ENCODE peak calls at places on chromosomes 2 and 18, in seven cellular contexts. S, U, I, D, R, M and C are unnamed samples.

GRCh38 chr2:122193622-122194021 is 438.2 kb downstream of the TSN start:
- DNase-seq in S (peak), I (no peak), U (no peak), D (peak), M (no peak), R (no peak), C (no peak)

GRCh38 chr18:9130195-9130594 is 6.4 kb upstream of the ANKRD12 start:
- DNase-seq in M (no peak), R (no peak), D (no peak), I (no peak), S (no peak), U (no peak), C (no peak)

GRCh38 chr2:120765911-120766757 is 30.5 kb downstream of the GLI2 start:
- DNase-seq in I (peak), M (peak), S (peak), U (no peak), R (peak), D (peak), C (peak)

GRCh38 chr18:10377956-10378355 is 76.5 kb upstream of the APCDD1 start:
- DNase-seq in U (no peak), D (peak), S (peak), R (no peak), M (no peak), I (no peak), C (no peak)

GRCh38 chr2:168241208-168241607 is 6.2 kb downstream of the STK39 start:
- DNase-seq in I (no peak), R (no peak), D (no peak), U (no peak), S (no peak), M (no peak), C (no peak)

GRCh38 chr2:46377666-46378560 is 80.7 kb downstream of the EPAS1 start:
- DNase-seq in I (no peak), D (no peak), M (no peak), R (no peak), S (no peak), U (no peak), C (no peak)

GRCh38 chr2:225400060-225400511 is 576 bp downstream of the NYAP2 start:
- DNase-seq in U (no peak), I (no peak), R (peak), D (peak), S (peak), M (no peak), C (peak)

GRCh38 chr18:49851624-49852023 is 38.3 kb upstream of the ACAA2 start:
- DNase-seq in R (no peak), I (no peak), U (no peak), S (no peak), D (no peak), M (peak), C (no peak)

GRCh38 chr2:875687-876615 is 74.7 kb upstream of the SNTG2 start:
- DNase-seq in D (no peak), M (peak), S (no peak), U (no peak), I (no peak), R (no peak), C (no peak)

GRCh38 chr2:95344656-95345055 is 47.5 kb downstream of the KCNIP3 start:
- DNase-seq in U (no peak), M (no peak), S (no peak), R (no peak), D (no peak), I (no peak), C (no peak)
- H3K4me3 ChIP-seq in U (no peak), M (no peak), S (no peak), R (no peak), D (no peak), I (no peak), C (no peak)

GRCh38 chr2:113176696-113177355 is 3.1 kb downstream of the PSD4 start:
- DNase-seq in I (no peak), M (peak), U (no peak), S (no peak), R (no peak), D (no peak), C (no peak)
- H3K4me3 ChIP-seq in I (no peak), M (no peak), U (no peak), S (no peak), R (no peak), D (no peak), C (no peak)

GRCh38 chr2:28403388-28403956 is 10.8 kb downstream of the FOSL2 start:
- DNase-seq in M (no peak), U (no peak), I (no peak), R (no peak), S (no peak), D (no peak), C (no peak)
- H3K4me3 ChIP-seq in M (no peak), U (no peak), I (no peak), R (no peak), S (no peak), D (no peak), C (no peak)

GRCh38 chr2:38427936-38428335 is 50.9 kb upstream of the ATL2 start:
- DNase-seq in R (no peak), D (no peak), M (no peak), U (no peak), S (no peak), I (no peak), C (no peak)
- H3K4me3 ChIP-seq in R (no peak), D (no peak), M (no peak), U (no peak), S (no peak), I (no peak), C (no peak)

DNA sequence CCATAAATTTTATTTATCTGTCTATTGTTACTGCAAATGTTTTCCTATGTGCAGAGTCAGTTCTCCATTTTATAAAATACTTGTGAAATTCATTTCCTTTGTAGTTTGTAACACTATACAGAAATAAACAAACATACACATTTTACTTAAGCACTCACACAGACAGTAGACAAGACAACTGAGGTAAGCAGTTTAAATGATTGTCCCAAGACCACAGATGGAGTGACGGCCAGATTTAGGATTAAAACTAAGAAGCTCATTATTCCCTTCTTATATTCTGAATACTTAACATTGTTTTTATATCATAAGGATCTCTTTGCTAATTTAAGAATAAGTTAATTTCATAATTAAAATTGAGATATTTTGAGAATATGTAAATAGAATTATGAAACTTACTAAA is 100.9 kb downstream of the BAZ2B start:
- DNase-seq in R (no peak), M (no peak), U (no peak), D (no peak), I (no peak), S (no peak), C (no peak)
- H3K4me3 ChIP-seq in R (no peak), M (no peak), U (peak), D (no peak), I (peak), S (no peak), C (no peak)

GRCh38 chr18:55446996-55447671 is 140.9 kb downstream of the TCF4 start:
- DNase-seq in U (no peak), D (no peak), M (no peak), I (no peak), S (no peak), R (no peak), C (no peak)

GRCh38 chr18:55449412-55450140 is 138.4 kb downstream of the TCF4 start:
- DNase-seq in S (no peak), R (no peak), D (no peak), M (no peak), U (no peak), I (no peak), C (no peak)

GRCh38 chr18:55448390-55448789 is 139.6 kb downstream of the TCF4 start:
- DNase-seq in S (no peak), I (no peak), D (no peak), M (no peak), U (no peak), R (no peak), C (no peak)

GRCh38 chr18:55444496-55444895 is 143.5 kb downstream of the TCF4 start:
- DNase-seq in U (no peak), D (peak), I (no peak), S (no peak), R (no peak), M (no peak), C (no peak)

GRCh38 chr18:55447672-55448018 is 140.3 kb downstream of the TCF4 start:
- DNase-seq in U (no peak), M (no peak), S (no peak), R (no peak), D (no peak), I (no peak), C (no peak)
- H3K4me3 ChIP-seq in U (no peak), M (no peak), S (no peak), R (no peak), D (no peak), I (no peak), C (no peak)